ENCODE peak calls at places on chromosomes 4 and X, in eight cellular contexts. R is effector memory CD4-positive, alpha-beta T cell; V is kidney epithelial cell; E is GM18507; Q is fibroblast of lung; K is fibroblast of pulmonary artery; O is stimulated activated CD4-positive, alpha-beta T cell treated with anti-CD3 and anti-CD28 coated beads, Interleukin-15, amount 100 ng/mL, for 1 hour; S is upper lobe of right lung. Y is an unnamed sample.

GRCh38 chr4:122539861-122540465 is 80.9 kb downstream of the IL21 start:
- DNase-seq in R (no peak), V (peak), E (no peak), Q (no peak), K (no peak), O (no peak), S (no peak), Y (no peak)

GRCh38 chr4:174105202-174105601 is 178.3 kb downstream of the FBXO8 start:
- DNase-seq in R (no peak), V (no peak), E (no peak), Q (no peak), K (no peak), O (no peak), S (no peak), Y (no peak)

GRCh38 chr4:147526272-147526654 is 45.4 kb downstream of the EDNRA start:
- DNase-seq in R (no peak), V (no peak), E (no peak), Q (no peak), K (no peak), O (no peak), S (no peak), Y (no peak)

GRCh38 chrX:7147431-7147977 is at the start of gene STS:
- DNase-seq in R (no peak), V (no peak), E (no peak), Q (no peak), K (peak), O (peak), S (no peak), Y (no peak)

GRCh38 chr4:154222875-154223274 is 268.7 kb downstream of the DCHS2 start:
- DNase-seq in R (no peak), V (no peak), E (no peak), Q (no peak), K (no peak), O (no peak), S (no peak), Y (no peak)

GRCh38 chrX:28920554-28920953 is 333.3 kb downstream of the IL1RAPL1 start:
- DNase-seq in R (no peak), V (no peak), E (no peak), Q (peak), K (peak), O (no peak), S (no peak), Y (no peak)

GRCh38 chr4:75786526-75786925 is 62.1 kb downstream of the USO1 start:
- DNase-seq in R (no peak), V (no peak), E (no peak), Q (no peak), K (no peak), O (no peak), S (no peak), Y (no peak)

GRCh38 chr4:168723020-168723419 is 226.2 kb downstream of the PALLD start:
- DNase-seq in R (no peak), V (no peak), E (no peak), Q (peak), K (peak), O (no peak), S (no peak), Y (no peak)

GRCh38 chr4:122576261-122577188 is 44.3 kb downstream of the IL21 start:
- DNase-seq in R (no peak), V (no peak), E (peak), Q (peak), K (peak), O (no peak), S (no peak), Y (no peak)

GRCh38 chrX:7318661-7319060 is 170.7 kb upstream of the PUDP start:
- DNase-seq in R (no peak), V (no peak), E (no peak), Q (no peak), K (no peak), O (no peak), S (no peak), Y (no peak)

GRCh38 chr4:54165438-54165837 is 63.7 kb upstream of the PDGFRA start:
- DNase-seq in R (no peak), V (peak), E (no peak), Q (peak), K (peak), O (no peak), S (no peak), Y (no peak)

Y was measured in GM12864.